ENCODE peak calls at places on chromosome 4, in eight cellular contexts. T, O, Y, P, H, Q, I and V are unnamed samples.

GRCh38 chr4:186792994-186793393 is 69.3 kb upstream of the FAT1 start:
- DNase-seq in T (no peak), O (no peak), Y (no peak), P (no peak), H (no peak), Q (no peak), I (no peak), V (no peak)

GRCh38 chr4:173538148-173538902 is 8.3 kb upstream of the HAND2 start:
- DNase-seq in T (no peak), O (no peak), Y (no peak), P (peak), H (peak), Q (no peak), I (no peak), V (peak)

GRCh38 chr4:55865228-55865806 is 11.9 kb downstream of the EXOC1 start:
- DNase-seq in T (no peak), O (no peak), Y (no peak), P (no peak), H (no peak), Q (no peak), I (no peak), V (no peak)

GRCh38 chr4:1523907-1524636 is 117.8 kb upstream of the NKX1-1 start:
- DNase-seq in T (no peak), O (no peak), Y (no peak), P (no peak), H (no peak), Q (no peak), I (no peak), V (no peak)

GRCh38 chr4:21512351-21512750 is 436.2 kb downstream of the KCNIP4 start:
- DNase-seq in T (no peak), O (no peak), Y (no peak), P (peak), H (peak), Q (peak), I (no peak), V (no peak)

GRCh38 chr4:206054-206453 is 81.8 kb downstream of the ZNF718 start:
- DNase-seq in T (no peak), O (no peak), Y (no peak), P (no peak), H (no peak), Q (no peak), I (no peak), V (no peak)

GRCh38 chr4:53937918-53938317 is 126.5 kb downstream of the CHIC2 start:
- DNase-seq in T (no peak), O (no peak), Y (no peak), P (no peak), H (no peak), Q (peak), I (no peak), V (no peak)

GRCh38 chr4:94504545-94504944 is 52.8 kb downstream of the PDLIM5 start:
- DNase-seq in T (no peak), O (no peak), Y (no peak), P (no peak), H (no peak), Q (no peak), I (no peak), V (no peak)

GRCh38 chr4:127732623-127733199 is 2.5 kb downstream of the SLC25A31 start:
- DNase-seq in T (no peak), O (peak), Y (peak), P (peak), H (peak), Q (peak), I (peak), V (no peak)

GRCh38 chr4:74423101-74423500 is 21.8 kb upstream of the AREG start:
- DNase-seq in T (no peak), O (no peak), Y (no peak), P (no peak), H (no peak), Q (no peak), I (no peak), V (no peak)

GRCh38 chr4:96455045-96455720 is 615.3 kb downstream of the PDHA2 start:
- DNase-seq in T (no peak), O (no peak), Y (no peak), P (no peak), H (peak), Q (no peak), I (no peak), V (no peak)

GRCh38 chr4:59455751-59456150 is 1744.4 kb upstream of the ADGRL3 start:
- DNase-seq in T (no peak), O (no peak), Y (no peak), P (no peak), H (no peak), Q (no peak), I (no peak), V (no peak)

GRCh38 chr4:110959041-110959643 is 336.3 kb upstream of the PITX2 start:
- DNase-seq in T (no peak), O (no peak), Y (no peak), P (no peak), H (no peak), Q (no peak), I (peak), V (no peak)

GRCh38 chr4:94408549-94409374 is 43.0 kb upstream of the PDLIM5 start:
- DNase-seq in T (no peak), O (no peak), Y (no peak), P (peak), H (no peak), Q (no peak), I (peak), V (no peak)

GRCh38 chr4:110292994-110293744 is 94.8 kb upstream of the ELOVL6 start:
- DNase-seq in T (no peak), O (no peak), Y (no peak), P (no peak), H (no peak), Q (no peak), I (no peak), V (no peak)

GRCh38 chr4:156638925-156639605 is 332.5 kb downstream of the PDGFC start:
- DNase-seq in T (no peak), O (no peak), Y (no peak), P (no peak), H (no peak), Q (no peak), I (no peak), V (no peak)

GRCh38 chr4:145623831-145624230 is 4.6 kb downstream of the MMAA start:
- DNase-seq in T (no peak), O (no peak), Y (no peak), P (no peak), H (no peak), Q (no peak), I (no peak), V (no peak)

GRCh38 chr4:159021597-159022385 is 81.1 kb upstream of the RAPGEF2 start:
- DNase-seq in T (no peak), O (no peak), Y (no peak), P (peak), H (no peak), Q (no peak), I (no peak), V (no peak)

GRCh38 chr4:121070696-121071639 is 1.4 kb downstream of the NDNF start:
- DNase-seq in T (no peak), O (no peak), Y (no peak), P (peak), H (peak), Q (no peak), I (no peak), V (peak)

GRCh38 chr4:93029774-93030173 is 726.0 kb downstream of the GRID2 start:
- DNase-seq in T (no peak), O (no peak), Y (no peak), P (no peak), H (no peak), Q (no peak), I (no peak), V (no peak)

GRCh38 chr4:105306158-105306781 is 159.6 kb downstream of the TET2 start:
- DNase-seq in T (no peak), O (no peak), Y (peak), P (no peak), H (no peak), Q (no peak), I (no peak), V (no peak)

GRCh38 chr4:186666252-186666651 is 57.4 kb downstream of the FAT1 start:
- DNase-seq in T (no peak), O (no peak), Y (no peak), P (no peak), H (no peak), Q (no peak), I (no peak), V (no peak)

GRCh38 chr4:123889376-123889945 is 492.9 kb downstream of the SPRY1 start:
- DNase-seq in T (no peak), O (no peak), Y (no peak), P (no peak), H (peak), Q (no peak), I (no peak), V (no peak)

GRCh38 chr4:39655866-39656265 is 17.2 kb upstream of the SMIM14 start:
- DNase-seq in T (no peak), O (no peak), Y (no peak), P (no peak), H (no peak), Q (no peak), I (peak), V (no peak)

GRCh38 chr4:52560844-52561280 is 98.2 kb downstream of the USP46 start:
- DNase-seq in T (no peak), O (no peak), Y (no peak), P (no peak), H (no peak), Q (no peak), I (no peak), V (no peak)

GRCh38 chr4:34932591-34932990 is 1311.7 kb downstream of the ARAP2 start:
- DNase-seq in T (no peak), O (no peak), Y (no peak), P (no peak), H (no peak), Q (no peak), I (no peak), V (no peak)

GRCh38 chr4:54254915-54255246 is 25.8 kb downstream of the PDGFRA start:
- DNase-seq in T (no peak), O (no peak), Y (no peak), P (no peak), H (no peak), Q (no peak), I (no peak), V (no peak)

GRCh38 chr4:186685744-186686143 is 37.9 kb downstream of the FAT1 start:
- DNase-seq in T (no peak), O (peak), Y (no peak), P (peak), H (no peak), Q (peak), I (peak), V (no peak)

GRCh38 chr4:37989398-37990260 is 29.4 kb downstream of the PTTG2 start:
- DNase-seq in T (no peak), O (no peak), Y (no peak), P (no peak), H (no peak), Q (no peak), I (no peak), V (peak)

GRCh38 chr4:152620915-152621314 is 58.9 kb downstream of the TMEM154 start:
- DNase-seq in T (no peak), O (no peak), Y (no peak), P (no peak), H (no peak), Q (no peak), I (no peak), V (no peak)

GRCh38 chr4:7366958-7367353 is 67.8 kb downstream of the PSAPL1 start:
- DNase-seq in T (no peak), O (no peak), Y (no peak), P (no peak), H (no peak), Q (no peak), I (no peak), V (no peak)

GRCh38 chr4:149605601-149606378 is 209.9 kb downstream of the IQCM start:
- DNase-seq in T (no peak), O (no peak), Y (no peak), P (peak), H (no peak), Q (no peak), I (no peak), V (no peak)

GRCh38 chr4:123072060-123072459 is 149.7 kb upstream of the NUDT6 start:
- DNase-seq in T (no peak), O (no peak), Y (no peak), P (no peak), H (no peak), Q (no peak), I (no peak), V (no peak)

GRCh38 chr4:1463927-1464540 is 57.8 kb upstream of the NKX1-1 start:
- DNase-seq in T (no peak), O (no peak), Y (no peak), P (no peak), H (peak), Q (no peak), I (no peak), V (no peak)

GRCh38 chr4:88880001-88880400 is 177.0 kb downstream of the FAM13A start:
- DNase-seq in T (no peak), O (no peak), Y (no peak), P (no peak), H (no peak), Q (no peak), I (no peak), V (no peak)
- H3K4me3 ChIP-seq in T (no peak), O (no peak), Y (no peak), P (no peak), H (no peak), Q (no peak), I (no peak), V (no peak)

GRCh38 chr4:112411781-112412281 is 104.1 kb downstream of the NEUROG2 start:
- DNase-seq in T (no peak), O (no peak), Y (no peak), P (peak), H (no peak), Q (no peak), I (no peak), V (no peak)

GRCh38 chr4:112410804-112411203 is 105.2 kb downstream of the NEUROG2 start:
- DNase-seq in T (no peak), O (no peak), Y (no peak), P (no peak), H (no peak), Q (no peak), I (no peak), V (no peak)

GRCh38 chr4:112410364-112410763 is 105.6 kb downstream of the NEUROG2 start:
- DNase-seq in T (no peak), O (no peak), Y (no peak), P (no peak), H (peak), Q (no peak), I (no peak), V (no peak)
- TF ChIP-seq REST in T (no peak), O (no peak), Y (no peak), P (no peak), H (no peak), Q (no peak), I (no peak), V (no peak)

GRCh38 chr4:41102360-41103092 is 111.8 kb downstream of the APBB2 start:
- DNase-seq in T (no peak), O (no peak), Y (no peak), P (no peak), H (no peak), Q (no peak), I (no peak), V (no peak)

GRCh38 chr4:41106694-41107419 is 107.5 kb downstream of the APBB2 start:
- DNase-seq in T (no peak), O (no peak), Y (no peak), P (no peak), H (no peak), Q (no peak), I (no peak), V (no peak)

GRCh38 chr4:41103657-41104056 is 110.7 kb downstream of the APBB2 start:
- DNase-seq in T (no peak), O (no peak), Y (no peak), P (no peak), H (no peak), Q (no peak), I (no peak), V (no peak)

GRCh38 chr4:41106081-41106480 is 108.3 kb downstream of the APBB2 start:
- DNase-seq in T (no peak), O (no peak), Y (no peak), P (no peak), H (no peak), Q (no peak), I (no peak), V (no peak)

DNA sequence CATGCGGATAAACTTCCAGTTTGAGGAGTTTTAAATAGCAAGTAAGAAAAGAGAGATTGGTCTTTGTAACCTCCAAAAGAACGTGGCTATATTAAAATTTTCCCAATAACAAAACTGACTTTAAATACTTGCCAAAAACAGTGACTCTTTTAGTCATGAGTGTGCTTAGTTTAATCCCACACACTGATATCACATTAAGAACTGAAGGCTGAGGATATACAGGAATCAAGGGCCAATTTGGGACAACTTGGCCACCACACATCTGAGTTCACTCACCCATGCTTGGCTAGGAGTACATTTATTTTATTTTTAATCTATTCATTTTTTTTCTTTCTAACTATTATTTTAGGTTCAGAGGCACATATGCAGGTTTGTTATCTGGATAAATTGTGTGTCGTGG is 110.2 kb downstream of the APBB2 start:
- DNase-seq in T (no peak), O (no peak), Y (no peak), P (no peak), H (no peak), Q (no peak), I (no peak), V (no peak)
- TF ChIP-seq POLR2AphosphoS5 in T (no peak), O (no peak), Y (no peak), P (no peak), H (no peak), Q (no peak), I (no peak), V (no peak)

GRCh38 chr4:118974758-118975157 is 86.1 kb downstream of the SYNPO2 start:
- DNase-seq in T (no peak), O (no peak), Y (no peak), P (no peak), H (no peak), Q (no peak), I (no peak), V (no peak)

GRCh38 chr4:118972167-118972566 is 83.5 kb downstream of the SYNPO2 start:
- DNase-seq in T (no peak), O (no peak), Y (no peak), P (no peak), H (no peak), Q (no peak), I (no peak), V (no peak)

GRCh38 chr4:118969359-118969758 is 80.7 kb downstream of the SYNPO2 start:
- DNase-seq in T (no peak), O (no peak), Y (no peak), P (peak), H (peak), Q (peak), I (peak), V (no peak)

GRCh38 chr4:118975487-118976192 is 87.0 kb downstream of the SYNPO2 start:
- DNase-seq in T (no peak), O (no peak), Y (no peak), P (no peak), H (no peak), Q (no peak), I (no peak), V (no peak)

DNA sequence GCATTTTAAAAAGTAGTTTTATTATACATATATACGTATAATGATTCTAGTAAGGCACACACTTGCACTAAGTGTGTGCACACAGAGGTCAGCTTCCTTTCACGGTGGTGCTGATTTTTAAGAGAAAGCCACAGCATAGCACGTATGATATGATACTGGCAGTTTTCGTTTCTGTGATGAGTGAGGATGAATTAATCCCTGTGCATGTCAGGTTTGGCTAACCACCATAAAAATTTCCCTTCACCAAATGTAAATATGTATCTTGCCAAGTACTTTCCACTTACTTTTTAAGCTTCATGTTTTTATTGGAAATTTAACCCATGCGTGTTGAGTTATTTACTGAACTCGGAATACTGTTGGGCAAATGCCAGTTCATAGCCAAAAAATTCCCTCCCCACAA is 84.6 kb downstream of the SYNPO2 start:
- DNase-seq in T (no peak), O (no peak), Y (no peak), P (no peak), H (no peak), Q (no peak), I (no peak), V (no peak)
- H3K4me3 ChIP-seq in T (no peak), O (no peak), Y (no peak), P (no peak), H (no peak), Q (no peak), I (no peak), V (no peak)

GRCh38 chr4:10096976-10097330 is 19.6 kb downstream of the WDR1 start:
- DNase-seq in T (no peak), O (no peak), Y (no peak), P (no peak), H (no peak), Q (no peak), I (no peak), V (no peak)

GRCh38 chr4:10097906-10098769 is 18.5 kb downstream of the WDR1 start:
- DNase-seq in T (no peak), O (no peak), Y (no peak), P (no peak), H (no peak), Q (no peak), I (no peak), V (no peak)

GRCh38 chr4:10094841-10095240 is 21.8 kb downstream of the WDR1 start:
- DNase-seq in T (no peak), O (no peak), Y (no peak), P (no peak), H (no peak), Q (no peak), I (no peak), V (no peak)

GRCh38 chr4:10095296-10095991 is 21.2 kb downstream of the WDR1 start:
- DNase-seq in T (no peak), O (no peak), Y (no peak), P (no peak), H (no peak), Q (no peak), I (no peak), V (no peak)

GRCh38 chr4:10096201-10096975 is 20.2 kb downstream of the WDR1 start:
- DNase-seq in T (peak), O (peak), Y (peak), P (no peak), H (no peak), Q (peak), I (no peak), V (no peak)
- TF ChIP-seq REST in T (no peak), O (no peak), Y (no peak), P (no peak), H (no peak), Q (no peak), I (no peak), V (no peak)